ENCODE peak calls at places on chromosomes 3 and 15, in four cellular contexts. Y is pancreas, T is fibroblast of the aortic adventitia, H is A549. S is an unnamed sample.

GRCh38 chr3:47850062-47850802 is 47.3 kb downstream of the DHX30 start:
- DNase-seq in H (peak), Y (no peak), T (peak), S (no peak)

GRCh38 chr15:68789041-68789920 is 31.4 kb downstream of the ANP32A start:
- DNase-seq in T (no peak), Y (no peak), H (no peak), S (no peak)

GRCh38 chr3:33456756-33457155 is 16.6 kb upstream of the UBP1 start:
- DNase-seq in Y (no peak), H (no peak), T (peak), S (no peak)

GRCh38 chr3:189041482-189042090 is 130.2 kb upstream of the TPRG1 start:
- DNase-seq in Y (no peak), T (peak), H (peak), S (peak)

GRCh38 chr3:172982731-172983364 is 158.2 kb downstream of the SPATA16 start:
- DNase-seq in Y (no peak), T (peak), H (peak), S (no peak)

GRCh38 chr15:68817304-68818087 is 3.2 kb downstream of the ANP32A start:
- DNase-seq in T (peak), Y (peak), H (peak), S (peak)

GRCh38 chr3:23712095-23712494 is 93.7 kb upstream of the UBE2E1 start:
- DNase-seq in Y (no peak), H (no peak), T (no peak), S (no peak)

GRCh38 chr15:50698101-50698500 is 11.5 kb upstream of the TRPM7 start:
- DNase-seq in Y (no peak), H (no peak), T (peak), S (no peak)

GRCh38 chr3:179613807-179614206 is 9.2 kb downstream of the NDUFB5 start:
- DNase-seq in H (no peak), Y (no peak), T (peak), S (no peak)

GRCh38 chr3:72068621-72069020 is 283.7 kb upstream of the PROK2 start:
- DNase-seq in T (no peak), H (no peak), Y (no peak), S (no peak)

GRCh38 chr15:47618216-47618615 is 99.1 kb upstream of the SEMA6D start:
- DNase-seq in H (no peak), T (no peak), Y (no peak), S (no peak)

GRCh38 chr3:12328132-12328915 is 39.5 kb downstream of the PPARG start:
- DNase-seq in Y (no peak), H (no peak), T (no peak), S (no peak)
- TF ChIP-seq CTCF in Y (no peak), H (no peak), T (no peak), S (no peak)

GRCh38 chr3:37308247-37308646 is 133.9 kb upstream of the LRRFIP2 start:
- DNase-seq in T (peak), Y (no peak), H (peak), S (no peak)
- TF ChIP-seq CTCF in T (peak), Y (no peak), H (peak), S (no peak)

GRCh38 chr15:74395319-74396145 is 28.1 kb upstream of the CYP11A1 start:
- DNase-seq in Y (peak), T (no peak), H (no peak), S (no peak)

GRCh38 chr15:74396146-74396438 is 28.6 kb upstream of the CYP11A1 start:
- DNase-seq in T (no peak), Y (peak), H (no peak), S (no peak)

GRCh38 chr15:74398183-74398582 is 30.7 kb upstream of the CYP11A1 start:
- DNase-seq in T (no peak), H (no peak), Y (no peak), S (no peak)

GRCh38 chr15:74397239-74398068 is 30.0 kb upstream of the CYP11A1 start:
- DNase-seq in H (no peak), Y (peak), T (no peak), S (peak)

DNA sequence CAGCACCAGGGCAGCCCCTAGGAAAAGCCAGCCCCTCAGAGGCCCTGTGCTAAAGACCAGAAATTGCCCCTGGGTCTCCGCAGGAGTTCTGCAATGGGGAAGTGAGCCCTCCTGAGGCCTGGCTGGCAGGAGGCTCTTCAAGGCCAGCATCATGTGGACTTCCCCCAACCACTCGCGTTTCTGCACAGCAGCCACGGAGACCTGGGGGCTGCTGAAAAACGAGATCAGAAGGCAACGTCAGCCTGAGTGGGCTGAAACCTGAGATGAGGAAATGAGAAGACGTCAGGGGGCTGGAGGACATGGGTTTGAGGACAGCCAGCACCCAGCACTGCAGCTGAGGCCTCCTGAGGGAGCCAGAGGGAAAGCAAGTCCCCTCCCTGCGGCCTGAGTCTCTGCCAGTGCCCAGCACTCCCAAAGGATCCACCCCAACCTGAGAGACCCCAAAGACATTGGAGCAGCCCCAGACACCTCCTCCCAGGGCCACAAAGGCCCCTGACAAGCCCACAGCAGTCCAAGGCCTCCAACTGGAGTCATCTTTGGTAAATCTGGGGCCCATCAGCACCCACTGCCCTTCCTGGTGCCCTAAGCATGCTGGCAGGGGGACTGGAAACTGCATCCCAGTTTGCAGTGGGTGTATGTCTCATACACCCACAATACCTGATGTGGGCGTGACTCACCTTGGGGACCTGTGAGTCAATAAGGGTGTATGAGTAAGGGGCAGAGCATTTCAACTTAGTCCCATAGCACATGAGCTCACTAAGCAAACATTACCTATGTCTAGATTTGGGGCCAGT is 29.2 kb upstream of the CYP11A1 start:
- DNase-seq in T (peak), Y (peak), H (peak), S (peak)
- TF ChIP-seq CTCF in T (no peak), Y (no peak), H (no peak), S (no peak)

GRCh38 chr3:5143459-5143858 is 21.4 kb downstream of the ARL8B start:
- DNase-seq in T (no peak), H (no peak), Y (no peak), S (no peak)
- TF ChIP-seq CTCF in T (no peak), H (no peak), Y (no peak), S (no peak)

DNA sequence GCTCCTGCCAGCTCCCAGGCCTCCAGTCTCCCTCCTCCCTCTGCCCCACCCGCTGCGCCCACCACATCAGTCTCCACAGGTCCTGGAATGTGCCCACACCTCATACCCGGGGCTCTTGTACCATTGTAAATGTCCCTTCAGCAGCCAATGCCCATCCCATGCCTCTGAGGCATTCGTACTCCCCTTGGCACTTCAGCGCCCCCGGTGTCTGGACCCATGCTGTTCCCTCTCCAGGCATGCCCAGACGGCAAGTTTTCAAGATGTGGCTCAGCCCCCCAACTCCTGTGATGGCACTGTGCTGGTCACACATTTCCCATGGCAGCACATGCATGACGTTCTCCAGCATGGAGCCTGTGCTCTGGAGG is 13.3 kb downstream of the PLXND1 start:
- DNase-seq in H (no peak), T (no peak), Y (no peak), S (no peak)
- TF ChIP-seq CTCF in H (no peak), T (no peak), Y (no peak), S (no peak)

GRCh38 chr3:114179575-114179974 is 723 bp upstream of the DRD3 start:
- DNase-seq in H (peak), T (peak), Y (no peak), S (no peak)
- TF ChIP-seq CTCF in H (peak), T (peak), Y (no peak), S (no peak)